ENCODE peak calls at places on chromosome X, in ten cellular contexts. E, D, A, P, B, R, G, Q, F and M are unnamed samples.

GRCh38 chrX:9534686-9535085 is 69.8 kb downstream of the TBL1X start:
- DNase-seq in E (no peak), D (no peak), A (no peak), P (no peak), B (no peak), R (no peak), G (no peak), Q (no peak), F (no peak), M (no peak)

GRCh38 chrX:25049971-25050370 is 34.2 kb upstream of the ARX start:
- DNase-seq in E (no peak), D (no peak), A (no peak), P (no peak), B (no peak), R (no peak), G (no peak), Q (no peak), F (no peak), M (no peak)

GRCh38 chrX:39900788-39901170 is 197.0 kb downstream of the BCOR start:
- DNase-seq in E (no peak), D (no peak), A (no peak), P (no peak), B (no peak), R (no peak), G (no peak), Q (no peak), F (no peak), M (no peak)

GRCh38 chrX:122850326-122850725 is 333.8 kb upstream of the GRIA3 start:
- DNase-seq in E (no peak), D (no peak), A (no peak), P (peak), B (no peak), R (no peak), G (no peak), Q (no peak), F (no peak), M (no peak)

GRCh38 chrX:6226053-6226645 is 2.5 kb downstream of the NLGN4X start:
- DNase-seq in E (peak), D (no peak), A (no peak), P (peak), B (no peak), R (no peak), G (no peak), Q (no peak), F (no peak), M (no peak)

GRCh38 chrX:115679460-115679859 is 118.5 kb downstream of the PLS3 start:
- DNase-seq in E (no peak), D (no peak), A (no peak), P (peak), B (no peak), R (no peak), G (peak), Q (no peak), F (no peak), M (peak)

GRCh38 chrX:14529288-14529989 is at the start of gene GLRA2:
- DNase-seq in E (peak), D (no peak), A (no peak), P (peak), B (no peak), R (no peak), G (peak), Q (peak), F (no peak), M (no peak)

GRCh38 chrX:124488412-124489161 is 142.2 kb downstream of the SH2D1A start:
- DNase-seq in E (no peak), D (no peak), A (no peak), P (no peak), B (no peak), R (no peak), G (no peak), Q (no peak), F (no peak), M (no peak)

GRCh38 chrX:153673398-153674218 is at the start of gene PNCK:
- DNase-seq in E (no peak), D (no peak), A (no peak), P (no peak), B (no peak), R (no peak), G (no peak), Q (no peak), F (no peak), M (no peak)

GRCh38 chrX:19599253-19599652 is 83.9 kb upstream of the MAP3K15 start:
- DNase-seq in E (no peak), D (no peak), A (no peak), P (no peak), B (no peak), R (no peak), G (no peak), Q (no peak), F (no peak), M (no peak)

GRCh38 chrX:54223581-54223980 is 40.5 kb upstream of the FAM120C start:
- DNase-seq in E (no peak), D (no peak), A (no peak), P (no peak), B (no peak), R (no peak), G (no peak), Q (no peak), F (no peak), M (no peak)

GRCh38 chrX:68503830-68504229 is 5.0 kb downstream of the YIPF6 start:
- DNase-seq in E (no peak), D (no peak), A (no peak), P (peak), B (no peak), R (no peak), G (no peak), Q (no peak), F (no peak), M (no peak)

GRCh38 chrX:37350034-37350365 is 836 bp downstream of the PRRG1 start:
- DNase-seq in E (no peak), D (no peak), A (no peak), P (peak), B (no peak), R (no peak), G (no peak), Q (no peak), F (no peak), M (no peak)

GRCh38 chrX:1419545-1420355 is 27.8 kb upstream of the SLC25A6 start:
- DNase-seq in E (no peak), D (no peak), A (no peak), P (no peak), B (no peak), R (no peak), G (no peak), Q (no peak), F (peak), M (no peak)

GRCh38 chrX:11444052-11444451 is 150.8 kb downstream of the AMELX start:
- DNase-seq in E (no peak), D (no peak), A (no peak), P (no peak), B (no peak), R (no peak), G (no peak), Q (no peak), F (no peak), M (no peak)

GRCh38 chrX:97060019-97060418 is 176.3 kb downstream of the RPA4 start:
- DNase-seq in E (peak), D (no peak), A (no peak), P (no peak), B (no peak), R (no peak), G (no peak), Q (peak), F (no peak), M (no peak)

GRCh38 chrX:136608295-136608933 is 39.5 kb upstream of the CD40LG start:
- DNase-seq in E (peak), D (peak), A (peak), P (peak), B (no peak), R (peak), G (no peak), Q (peak), F (peak), M (peak)

GRCh38 chrX:17613979-17614572 is 123.2 kb upstream of the SCML1 start:
- DNase-seq in E (no peak), D (no peak), A (peak), P (peak), B (no peak), R (no peak), G (peak), Q (no peak), F (peak), M (no peak)

GRCh38 chrX:96480081-96480480 is 204.6 kb upstream of the DIAPH2 start:
- DNase-seq in E (no peak), D (no peak), A (no peak), P (no peak), B (no peak), R (no peak), G (no peak), Q (no peak), F (no peak), M (peak)

GRCh38 chrX:67546496-67547423 is 2.9 kb downstream of the AR start:
- DNase-seq in E (peak), D (no peak), A (no peak), P (no peak), B (no peak), R (peak), G (no peak), Q (no peak), F (no peak), M (no peak)

GRCh38 chrX:96481831-96482230 is 202.8 kb upstream of the DIAPH2 start:
- DNase-seq in E (no peak), D (no peak), A (no peak), P (no peak), B (no peak), R (no peak), G (no peak), Q (no peak), F (no peak), M (no peak)

GRCh38 chrX:19382500-19383145 is 38.9 kb downstream of the PDHA1 start:
- DNase-seq in E (peak), D (peak), A (peak), P (peak), B (no peak), R (no peak), G (peak), Q (peak), F (peak), M (peak)

GRCh38 chrX:101252634-101253033 is 33.0 kb downstream of the DRP2 start:
- DNase-seq in E (no peak), D (no peak), A (no peak), P (no peak), B (no peak), R (no peak), G (no peak), Q (no peak), F (no peak), M (peak)

GRCh38 chrX:110304884-110305283 is 13.0 kb downstream of the AMMECR1 start:
- DNase-seq in E (no peak), D (no peak), A (no peak), P (no peak), B (no peak), R (no peak), G (no peak), Q (no peak), F (no peak), M (no peak)

GRCh38 chrX:106726485-106727437 is at the start of gene RNF128:
- DNase-seq in E (peak), D (peak), A (peak), P (peak), B (no peak), R (peak), G (peak), Q (peak), F (peak), M (peak)

DNA sequence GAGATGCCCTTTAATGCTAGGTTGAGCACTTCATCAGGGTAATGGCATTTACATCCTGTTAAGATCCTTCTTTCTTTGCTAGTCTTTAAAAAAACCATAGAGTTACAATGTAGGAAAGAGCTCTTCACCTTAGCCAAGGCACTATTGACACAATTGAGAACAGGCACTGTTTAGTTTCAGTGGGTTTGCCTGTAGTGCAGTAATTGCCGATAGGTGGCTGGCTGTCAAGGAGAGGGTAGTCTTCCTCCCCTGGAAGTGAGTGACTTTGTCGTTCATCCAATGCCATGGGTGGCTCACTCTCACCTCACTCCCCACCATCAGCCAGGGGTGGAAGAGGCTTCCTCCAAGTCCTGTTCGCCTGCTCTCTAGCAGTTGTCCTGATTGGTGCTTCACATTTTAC is 34.7 kb downstream of the SMS start:
- DNase-seq in E (no peak), D (no peak), A (no peak), P (no peak), B (no peak), R (no peak), G (no peak), Q (no peak), F (no peak), M (no peak)
- H3K27ac ChIP-seq in E (no peak), D (no peak), A (no peak), P (no peak), B (no peak), R (no peak), G (no peak), Q (no peak), F (no peak), M (no peak)

DNA sequence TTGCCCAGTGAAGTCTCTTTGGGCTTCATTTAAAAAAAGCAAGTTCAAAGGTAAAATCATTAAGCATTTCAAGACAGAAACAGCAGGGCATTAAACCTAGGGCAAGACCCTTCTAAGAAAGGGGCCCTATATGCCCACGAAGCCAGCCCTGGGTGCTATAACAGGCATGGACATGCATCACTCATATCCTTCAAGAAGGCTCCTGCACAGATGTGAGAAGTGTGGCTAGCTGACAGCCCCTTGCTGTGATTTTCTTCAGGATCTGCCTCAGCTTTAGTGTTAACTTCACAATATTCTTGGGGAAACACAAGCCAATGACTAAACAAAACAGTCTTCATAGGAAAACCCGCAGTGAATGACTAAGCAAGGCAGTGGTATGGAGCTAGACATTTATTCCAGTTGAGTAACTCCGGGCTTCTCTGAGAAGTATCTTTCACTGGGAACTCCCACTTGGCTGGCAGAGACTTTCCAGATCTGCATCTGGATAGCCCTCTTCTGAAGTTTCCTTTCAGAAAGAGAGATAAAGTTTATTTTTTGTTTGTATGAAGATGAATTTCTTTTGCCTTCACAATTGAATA is 11.9 kb upstream of the MAOA start:
- DNase-seq in E (no peak), D (no peak), A (no peak), P (peak), B (no peak), R (no peak), G (peak), Q (no peak), F (no peak), M (peak)
- H3K27ac ChIP-seq in E (no peak), D (no peak), A (no peak), P (peak), B (no peak), R (no peak), G (no peak), Q (no peak), F (no peak), M (peak)

GRCh38 chrX:86914569-86914968 is 603.0 kb upstream of the KLHL4 start:
- DNase-seq in E (no peak), D (no peak), A (no peak), P (no peak), B (no peak), R (no peak), G (no peak), Q (no peak), F (no peak), M (no peak)

DNA sequence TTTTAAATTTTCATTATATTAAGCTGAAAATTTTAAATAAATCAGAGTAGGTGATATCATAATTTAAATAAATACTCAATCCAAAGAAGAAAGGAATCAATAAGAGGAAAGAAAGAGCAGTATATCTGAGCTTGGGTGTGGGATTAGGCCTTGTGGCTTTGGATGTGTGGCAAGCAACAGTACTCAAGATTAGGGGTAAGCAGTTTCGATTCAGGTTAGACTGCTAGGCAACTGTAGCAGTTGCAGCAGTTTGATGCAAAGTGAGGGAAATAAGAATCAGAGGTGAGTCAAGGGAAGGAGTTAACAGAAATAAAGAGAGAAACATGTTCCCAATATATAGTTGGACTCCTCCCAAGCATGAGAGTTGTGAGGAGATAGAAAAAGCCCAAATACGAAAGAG is 599.6 kb upstream of the KLHL4 start:
- DNase-seq in E (no peak), D (no peak), A (no peak), P (no peak), B (no peak), R (no peak), G (no peak), Q (no peak), F (no peak), M (no peak)
- H3K27ac ChIP-seq in E (no peak), D (no peak), A (no peak), P (no peak), B (no peak), R (no peak), G (no peak), Q (no peak), F (no peak), M (no peak)

GRCh38 chrX:72045552-72046277 is 86.0 kb downstream of the RTL5 start:
- DNase-seq in E (peak), D (no peak), A (no peak), P (peak), B (no peak), R (no peak), G (peak), Q (peak), F (no peak), M (peak)

GRCh38 chrX:72041901-72042859 is 89.5 kb downstream of the RTL5 start:
- DNase-seq in E (no peak), D (no peak), A (no peak), P (no peak), B (no peak), R (no peak), G (no peak), Q (no peak), F (no peak), M (no peak)

GRCh38 chrX:72042860-72043248 is 88.9 kb downstream of the RTL5 start:
- DNase-seq in E (no peak), D (no peak), A (no peak), P (no peak), B (no peak), R (no peak), G (no peak), Q (no peak), F (no peak), M (no peak)

GRCh38 chrX:72046447-72046846 is 85.3 kb downstream of the RTL5 start:
- DNase-seq in E (no peak), D (peak), A (no peak), P (no peak), B (no peak), R (no peak), G (no peak), Q (no peak), F (no peak), M (no peak)

GRCh38 chrX:72045141-72045540 is 86.6 kb downstream of the RTL5 start:
- DNase-seq in E (no peak), D (no peak), A (no peak), P (peak), B (no peak), R (no peak), G (no peak), Q (no peak), F (no peak), M (peak)
- H3K27ac ChIP-seq in E (no peak), D (no peak), A (no peak), P (no peak), B (peak), R (no peak), G (no peak), Q (no peak), F (no peak), M (no peak)

GRCh38 chrX:102979536-102979935 is 42.5 kb downstream of the RAB40AL start:
- DNase-seq in E (no peak), D (no peak), A (no peak), P (peak), B (no peak), R (no peak), G (peak), Q (no peak), F (no peak), M (peak)
- H3K27ac ChIP-seq in E (no peak), D (no peak), A (no peak), P (no peak), B (no peak), R (no peak), G (no peak), Q (no peak), F (no peak), M (no peak)

DNA sequence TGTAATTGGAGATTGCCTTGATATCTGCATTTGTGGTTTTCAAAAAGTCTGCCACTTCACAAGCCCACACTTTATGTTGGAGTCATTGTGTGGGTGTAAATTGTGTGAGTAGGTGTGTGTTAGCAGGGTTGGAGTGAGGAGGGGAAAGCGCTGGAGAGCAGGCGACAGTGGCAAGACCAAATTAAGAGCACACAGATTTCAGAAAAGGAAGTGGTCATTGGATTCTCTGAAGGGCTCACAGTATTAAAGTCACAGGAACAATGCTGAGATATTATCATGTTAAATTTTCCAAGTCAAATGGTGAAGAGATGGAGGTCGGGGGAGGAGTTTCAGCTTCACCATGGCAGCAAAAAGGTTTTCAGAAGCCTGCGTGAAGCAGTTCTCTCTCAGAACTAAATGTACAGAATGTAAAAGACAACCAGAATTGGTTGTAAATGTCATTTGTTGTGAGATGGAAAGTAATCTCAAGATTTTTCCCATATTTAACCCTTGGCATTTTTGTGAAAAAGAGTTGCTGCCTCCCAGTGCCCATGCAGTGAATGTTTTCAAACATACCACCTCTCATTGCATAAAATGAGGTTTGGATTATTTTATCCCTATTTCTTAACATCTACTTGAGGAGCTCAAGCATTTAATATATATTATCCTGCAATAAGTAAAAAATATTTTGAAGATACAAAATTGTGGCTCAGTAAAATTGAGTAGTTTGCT is 265.9 kb downstream of the ZNF674 start:
- DNase-seq in E (no peak), D (no peak), A (no peak), P (peak), B (no peak), R (no peak), G (no peak), Q (no peak), F (no peak), M (no peak)
- H3K27ac ChIP-seq in E (no peak), D (no peak), A (no peak), P (peak), B (no peak), R (no peak), G (no peak), Q (no peak), F (no peak), M (peak)

GRCh38 chrX:70476166-70476933 is 31.7 kb downstream of the DLG3 start:
- DNase-seq in E (peak), D (no peak), A (no peak), P (no peak), B (no peak), R (no peak), G (no peak), Q (no peak), F (no peak), M (no peak)

GRCh38 chrX:70479197-70479969 is 34.7 kb downstream of the DLG3 start:
- DNase-seq in E (no peak), D (no peak), A (no peak), P (peak), B (no peak), R (no peak), G (peak), Q (no peak), F (no peak), M (peak)

GRCh38 chrX:70478521-70478920 is 33.9 kb downstream of the DLG3 start:
- DNase-seq in E (no peak), D (no peak), A (no peak), P (no peak), B (no peak), R (no peak), G (no peak), Q (no peak), F (no peak), M (no peak)

GRCh38 chrX:70476934-70477733 is 32.5 kb downstream of the DLG3 start:
- DNase-seq in E (peak), D (no peak), A (peak), P (peak), B (no peak), R (no peak), G (peak), Q (no peak), F (peak), M (peak)

DNA sequence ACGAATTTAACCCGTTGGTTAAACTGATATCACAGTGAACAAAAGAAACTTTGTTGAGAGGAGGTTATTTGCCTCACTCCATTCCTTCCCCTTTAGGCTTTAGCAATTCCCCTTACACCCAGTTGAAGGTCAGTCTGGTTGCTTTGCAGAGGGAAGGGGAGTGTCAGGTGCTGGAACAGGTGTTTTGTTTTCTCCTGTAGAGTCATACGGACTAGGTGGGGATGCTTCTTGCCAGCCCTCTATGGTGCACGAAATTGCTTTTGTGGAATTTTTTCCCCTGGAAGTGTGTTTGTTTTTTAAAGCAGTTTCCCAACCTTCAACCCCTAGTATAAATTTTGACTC is 33.1 kb downstream of the DLG3 start:
- DNase-seq in E (no peak), D (no peak), A (no peak), P (no peak), B (no peak), R (no peak), G (no peak), Q (no peak), F (no peak), M (no peak)
- H3K27ac ChIP-seq in E (peak), D (no peak), A (peak), P (no peak), B (peak), R (no peak), G (no peak), Q (no peak), F (peak), M (peak)